ENCODE peak calls at places on chromosomes 7 and 10, in six cellular contexts. N, I, M, B, F and S are unnamed samples.

GRCh38 chr7:157925383-157925875 is 588.6 kb downstream of the DNAJB6 start:
- DNase-seq in B (no peak), I (no peak), N (no peak), F (no peak), M (no peak), S (no peak)

GRCh38 chr7:506921-507622 is 12.6 kb downstream of the PDGFA start:
- DNase-seq in M (no peak), B (no peak), N (no peak), I (no peak), F (no peak), S (no peak)

GRCh38 chr10:80694930-80695329 is 157.2 kb downstream of the SH2D4B start:
- DNase-seq in B (no peak), I (no peak), N (no peak), F (no peak), M (no peak), S (no peak)

GRCh38 chr10:101040061-101040460 is 9.0 kb downstream of the SFXN3 start:
- DNase-seq in B (no peak), F (no peak), I (no peak), M (no peak), N (no peak), S (no peak)

GRCh38 chr10:59997807-59998525 is 91.6 kb upstream of the CCDC6 start:
- DNase-seq in N (no peak), B (no peak), M (no peak), I (no peak), F (no peak), S (no peak)

GRCh38 chr10:21309427-21309826 is 216.1 kb downstream of the SKIDA1 start:
- DNase-seq in N (no peak), B (no peak), F (no peak), I (no peak), M (no peak), S (no peak)

GRCh38 chr10:84191106-84191505 is 3.2 kb upstream of the CDHR1 start:
- DNase-seq in B (no peak), N (no peak), F (no peak), M (no peak), I (no peak), S (no peak)

GRCh38 chr7:127650842-127651555 is 995 bp upstream of the SND1 start:
- DNase-seq in I (peak; percentile 77), B (no peak), N (peak; percentile 40), F (no peak), M (peak; percentile 63), S (no peak)

GRCh38 chr10:131750973-131751826 is 149.6 kb upstream of the PPP2R2D start:
- DNase-seq in F (no peak), N (no peak), B (no peak), I (no peak), M (peak; percentile 28), S (peak; percentile 31)

GRCh38 chr10:4174197-4174596 is 389.2 kb upstream of the KLF6 start:
- DNase-seq in I (peak; percentile 54), F (no peak), B (peak; percentile 35), M (no peak), N (no peak), S (peak; percentile 7)

GRCh38 chr10:69348824-69349541 is 67.7 kb downstream of the TACR2 start:
- DNase-seq in B (peak; percentile 91), M (no peak), I (no peak), F (peak; percentile 11), N (peak; percentile 89), S (no peak)

GRCh38 chr10:72424561-72424960 is 69.8 kb upstream of the DNAJB12 start:
- DNase-seq in M (no peak), N (no peak), I (no peak), F (no peak), B (no peak), S (peak; percentile 5)

GRCh38 chr10:56370217-56371113 is 9.4 kb upstream of the ZWINT start:
- DNase-seq in B (no peak), F (no peak), I (peak; percentile 44), N (no peak), M (no peak), S (no peak)